ENCODE peak calls at places on chromosomes 2 and 18, in ten cellular contexts. V is H7; J is heart left ventricle; G is GM20000; W is stimulated activated CD8-positive, alpha-beta memory T cell treated with anti-CD3 and anti-CD28 coated beads, Interleukin-7, amount 100 ng/mL, for 48 hours; L is tibial artery; B is stimulated activated CD4-positive, alpha-beta T cell treated with anti-CD3 and anti-CD28 coated beads, Interleukin-15, amount 100 ng/mL, for 1 hour; D is IMR-90; H is G401; F is globus pallidus. P is an unnamed sample.
A peak's percentile ranks its signal among the peaks of the same experiment; 100 is the strongest.

GRCh38 chr2:113370478-113371091 is 66.9 kb upstream of the ZNG1B start:
- DNase-seq in V (peak; percentile 68), J (peak; percentile 58), G (peak; percentile 51), W (peak; percentile 33), L (peak; percentile 74), B (peak; percentile 34), D (peak; percentile 72), H (peak; percentile 42), F (peak; percentile 65), P (peak; percentile 74)

GRCh38 chr2:46689993-46690392 is 210.6 kb downstream of the TMEM247 start:
- DNase-seq in V (no peak), J (no peak), G (no peak), W (no peak), L (no peak), B (no peak), D (peak; percentile 86), H (no peak), F (no peak), P (no peak)

GRCh38 chr2:190912731-190913130 is 32.1 kb downstream of the GLS start:
- DNase-seq in V (no peak), J (no peak), G (no peak), W (no peak), L (no peak), B (no peak), D (peak; percentile 55), H (no peak), F (no peak), P (no peak)

GRCh38 chr2:235722869-235723268 is 229.0 kb downstream of the AGAP1 start:
- DNase-seq in V (no peak), J (no peak), G (no peak), W (no peak), L (peak; percentile 37), B (no peak), D (no peak), H (no peak), F (no peak), P (no peak)

GRCh38 chr2:38581193-38582147 is 21.3 kb downstream of the HNRNPLL start:
- DNase-seq in V (no peak), J (no peak), G (peak; percentile 30), W (no peak), L (no peak), B (no peak), D (peak; percentile 82), H (peak; percentile 90), F (peak; percentile 83), P (peak; percentile 60)

GRCh38 chr18:10139783-10140410 is 226.1 kb downstream of the VAPA start:
- DNase-seq in V (no peak), J (no peak), G (no peak), W (no peak), L (no peak), B (no peak), D (peak; percentile 78), H (no peak), F (no peak), P (no peak)

GRCh38 chr2:170651603-170652002 is 63.5 kb upstream of the SP5 start:
- DNase-seq in V (no peak), J (no peak), G (no peak), W (no peak), L (no peak), B (peak; percentile 5), D (no peak), H (no peak), F (no peak), P (no peak)

GRCh38 chr2:70069049-70069448 is 18.2 kb upstream of the PCBP1 start:
- DNase-seq in V (no peak), J (no peak), G (peak; percentile 68), W (peak; percentile 78), L (no peak), B (peak; percentile 41), D (peak; percentile 6), H (no peak), F (no peak), P (no peak)

GRCh38 chr18:36931116-36931515 is 102.2 kb downstream of the KIAA1328 start:
- DNase-seq in V (no peak), J (no peak), G (no peak), W (no peak), L (no peak), B (no peak), D (no peak), H (peak; percentile 53), F (no peak), P (no peak)

GRCh38 chr2:26483501-26483900 is 5.6 kb upstream of the OTOF start:
- DNase-seq in V (no peak), J (no peak), G (no peak), W (no peak), L (no peak), B (no peak), D (no peak), H (no peak), F (no peak), P (no peak)

GRCh38 chr18:45169610-45170009 is 445.7 kb upstream of the SLC14A2 start:
- DNase-seq in V (no peak), J (no peak), G (no peak), W (no peak), L (peak; percentile 78), B (no peak), D (peak; percentile 90), H (no peak), F (no peak), P (peak; percentile 83)

GRCh38 chr18:67386028-67386427 is 130.5 kb downstream of the DSEL start:
- DNase-seq in V (no peak), J (no peak), G (no peak), W (no peak), L (no peak), B (no peak), D (peak; percentile 48), H (no peak), F (no peak), P (no peak)

GRCh38 chr2:73283545-73284295 is 558 bp downstream of the FBXO41 start:
- DNase-seq in V (peak; percentile 82), J (no peak), G (no peak), W (no peak), L (peak; percentile 58), B (no peak), D (no peak), H (peak; percentile 66), F (no peak), P (no peak)

GRCh38 chr2:146240376-146240775 is 1604.5 kb upstream of the ACVR2A start:
- DNase-seq in V (no peak), J (no peak), G (no peak), W (no peak), L (no peak), B (no peak), D (no peak), H (no peak), F (no peak), P (no peak)

GRCh38 chr18:58100154-58100553 is 56.1 kb downstream of the NEDD4L start:
- DNase-seq in V (no peak), J (no peak), G (peak; percentile 31), W (no peak), L (no peak), B (no peak), D (no peak), H (no peak), F (no peak), P (no peak)

GRCh38 chr2:236712304-236712703 is 142.7 kb downstream of the ACKR3 start:
- DNase-seq in V (no peak), J (no peak), G (no peak), W (no peak), L (no peak), B (no peak), D (peak; percentile 23), H (no peak), F (no peak), P (peak; percentile 40)

GRCh38 chr18:79937103-79937860 is 14.2 kb downstream of the SLC66A2 start:
- DNase-seq in V (no peak), J (no peak), G (no peak), W (no peak), L (peak; percentile 28), B (no peak), D (no peak), H (no peak), F (no peak), P (no peak)

GRCh38 chr2:135227386-135227785 is 175.3 kb downstream of the RAB3GAP1 start:
- DNase-seq in V (no peak), J (no peak), G (no peak), W (no peak), L (no peak), B (no peak), D (peak; percentile 60), H (no peak), F (no peak), P (no peak)

GRCh38 chr2:84741182-84741822 is 139.6 kb downstream of the TRABD2A start:
- DNase-seq in V (peak; percentile 59), J (no peak), G (peak; percentile 13), W (peak; percentile 37), L (no peak), B (peak; percentile 13), D (peak; percentile 43), H (no peak), F (no peak), P (peak; percentile 86)